ENCODE peak calls at places on chromosomes 7 and 10, in seven cellular contexts. F, B, O, K, Q, V and Y are unnamed samples.

GRCh38 chr10:47101196-47101595 is 190.0 kb downstream of the PTPN20 start:
- DNase-seq in F (no peak), Q (no peak), B (no peak), K (no peak), V (no peak), O (no peak), Y (no peak)

GRCh38 chr10:59018977-59019376 is 157.5 kb upstream of the PHYHIPL start:
- DNase-seq in V (peak), O (no peak), Q (no peak), B (no peak), F (no peak), K (no peak), Y (no peak)

GRCh38 chr7:155289107-155289506 is 8.6 kb upstream of the INSIG1 start:
- DNase-seq in K (no peak), Q (no peak), B (no peak), F (no peak), V (no peak), O (no peak), Y (no peak)

GRCh38 chr7:114217026-114217425 is 197.6 kb upstream of the FOXP2 start:
- DNase-seq in K (peak), F (no peak), O (no peak), Q (no peak), B (no peak), V (peak), Y (no peak)

GRCh38 chr7:47690902-47691558 is 109.1 kb upstream of the TNS3 start:
- DNase-seq in F (no peak), O (no peak), Q (peak), K (peak), B (no peak), V (peak), Y (no peak)

GRCh38 chr7:135263321-135263970 is 29.8 kb downstream of the STRA8 start:
- DNase-seq in V (no peak), Q (no peak), F (no peak), K (no peak), O (no peak), B (no peak), Y (no peak)

GRCh38 chr10:44908071-44908709 is 2.9 kb upstream of the TMEM72 start:
- DNase-seq in B (no peak), Q (peak), O (no peak), V (peak), F (no peak), K (peak), Y (no peak)

GRCh38 chr7:1669486-1669951 is 558 bp upstream of the ELFN1 start:
- DNase-seq in O (no peak), B (no peak), Q (no peak), F (no peak), V (no peak), K (peak), Y (no peak)

GRCh38 chr10:59708816-59709471 is 706 bp downstream of the SLC16A9 start:
- DNase-seq in F (no peak), O (peak), V (no peak), K (peak), B (no peak), Q (peak), Y (peak)

GRCh38 chr7:111486472-111487142 is 75.7 kb downstream of the IMMP2L start:
- DNase-seq in K (peak), F (peak), O (no peak), Q (peak), V (peak), B (no peak), Y (peak)

GRCh38 chr10:118621304-118621942 is 26.0 kb upstream of the PRLHR start:
- DNase-seq in Q (no peak), K (no peak), B (no peak), V (no peak), O (no peak), F (no peak), Y (no peak)

GRCh38 chr10:127293640-127294039 is 97.2 kb upstream of the INSYN2A start:
- DNase-seq in O (no peak), V (peak), B (no peak), F (no peak), K (no peak), Q (no peak), Y (no peak)

GRCh38 chr10:44716470-44716869 is 194.7 kb upstream of the TMEM72 start:
- DNase-seq in B (no peak), F (no peak), K (no peak), Q (no peak), V (no peak), O (no peak), Y (no peak)

GRCh38 chr10:16459428-16459939 is 22.7 kb downstream of the PTER start:
- DNase-seq in B (no peak), V (no peak), F (no peak), K (no peak), O (no peak), Q (no peak), Y (no peak)

GRCh38 chr7:9645756-9646155 is 1212.3 kb downstream of the NXPH1 start:
- DNase-seq in Q (peak), O (no peak), B (no peak), K (no peak), F (no peak), V (no peak), Y (no peak)

GRCh38 chr10:70283071-70283444 is 746 bp downstream of the NPFFR1 start:
- DNase-seq in O (no peak), K (no peak), Q (no peak), B (no peak), V (no peak), F (no peak), Y (no peak)

GRCh38 chr10:100186813-100187212 is 984 bp upstream of the ERLIN1 start:
- DNase-seq in O (no peak), K (no peak), B (no peak), V (no peak), Q (peak), F (peak), Y (peak)

GRCh38 chr7:125661677-125662076 is 732.1 kb upstream of the POT1 start:
- DNase-seq in K (no peak), Q (no peak), F (no peak), O (no peak), B (no peak), V (no peak), Y (no peak)

GRCh38 chr10:4652111-4653010 is 173.6 kb upstream of the AKR1E2 start:
- DNase-seq in B (no peak), O (no peak), F (no peak), V (no peak), K (no peak), Q (peak), Y (no peak)

GRCh38 chr7:141575164-141575563 is 24.0 kb downstream of the AGK start:
- DNase-seq in K (no peak), F (no peak), B (no peak), V (peak), O (no peak), Q (no peak), Y (no peak)

GRCh38 chr10:31121797-31122586 is 90.3 kb upstream of the ZNF438 start:
- DNase-seq in V (peak), K (no peak), O (no peak), Q (no peak), F (no peak), B (no peak), Y (no peak)

GRCh38 chr7:92768501-92769360 is 67.6 kb downstream of the CDK6 start:
- DNase-seq in F (peak), O (no peak), Q (peak), K (no peak), B (no peak), V (peak), Y (peak)

GRCh38 chr10:7862121-7862514 is 43.8 kb downstream of the TAF3 start:
- DNase-seq in Q (no peak), B (no peak), F (no peak), O (no peak), V (no peak), K (no peak), Y (no peak)

GRCh38 chr7:69365588-69366241 is 232.6 kb upstream of the AUTS2 start:
- DNase-seq in K (peak), F (no peak), B (no peak), V (peak), O (no peak), Q (peak), Y (no peak)

GRCh38 chr7:137981175-137981574 is 20.7 kb downstream of the CREB3L2 start:
- DNase-seq in O (no peak), B (no peak), V (peak), Q (no peak), F (no peak), K (no peak), Y (no peak)

GRCh38 chr7:16083931-16084330 is 337.4 kb downstream of the CRPPA start:
- DNase-seq in O (no peak), F (no peak), Q (no peak), B (no peak), V (no peak), K (peak), Y (no peak)

GRCh38 chr7:92246363-92247101 is 758 bp downstream of the ANKIB1 start:
- DNase-seq in V (no peak), K (peak), F (peak), B (no peak), Q (peak), O (peak), Y (no peak)

GRCh38 chr10:110805292-110805691 is 66.4 kb upstream of the PDCD4 start:
- DNase-seq in O (no peak), B (no peak), Q (no peak), V (no peak), F (no peak), K (no peak), Y (no peak)

GRCh38 chr10:48274636-48275035 is at the start of gene FRMPD2:
- DNase-seq in Q (no peak), O (no peak), B (no peak), F (no peak), V (no peak), K (no peak), Y (no peak)

GRCh38 chr7:150973571-150974451 is 4.3 kb downstream of the KCNH2 start:
- DNase-seq in F (peak), B (no peak), Q (no peak), O (no peak), V (no peak), K (no peak), Y (no peak)

GRCh38 chr7:95718556-95719410 is 53.6 kb upstream of the DYNC1I1 start:
- DNase-seq in B (no peak), F (no peak), O (no peak), V (peak), K (peak), Q (peak), Y (no peak)
- H3K4me3 ChIP-seq in B (no peak), F (no peak), O (no peak), V (no peak), K (no peak), Q (no peak), Y (no peak)

GRCh38 chr7:99472561-99473314 is at the start of gene ZNF789:
- DNase-seq in V (peak), O (peak), B (peak), K (peak), Q (peak), F (peak), Y (peak)

GRCh38 chr7:99473315-99473596 is 566 bp downstream of the ZNF789 start:
- DNase-seq in O (peak), B (no peak), K (peak), Q (peak), F (peak), V (peak), Y (no peak)

GRCh38 chr7:99468336-99468918 is 2.5 kb upstream of the ATP5MF start:
- DNase-seq in F (no peak), K (no peak), O (peak), V (no peak), B (no peak), Q (no peak), Y (no peak)

GRCh38 chr7:99469381-99470065 is 3.2 kb upstream of the ZNF789 start:
- DNase-seq in Q (no peak), K (no peak), V (no peak), F (no peak), O (peak), B (no peak), Y (no peak)
- H3K4me3 ChIP-seq in Q (no peak), K (no peak), V (no peak), F (no peak), O (no peak), B (peak), Y (no peak)

GRCh38 chr7:51019891-51020855 is 237.5 kb upstream of the GRB10 start:
- DNase-seq in Q (peak), B (peak), F (no peak), O (no peak), V (no peak), K (no peak), Y (no peak)
- H3K4me3 ChIP-seq in Q (no peak), B (no peak), F (no peak), O (no peak), V (no peak), K (no peak), Y (no peak)

GRCh38 chr10:6165221-6165725 is 37.5 kb upstream of the PFKFB3 start:
- DNase-seq in V (no peak), Q (no peak), K (no peak), O (no peak), B (no peak), F (no peak), Y (no peak)
- H3K4me3 ChIP-seq in V (no peak), Q (peak), K (no peak), O (peak), B (no peak), F (peak), Y (no peak)

GRCh38 chr7:157851501-157852067 is 514.8 kb downstream of the DNAJB6 start:
- DNase-seq in K (no peak), F (no peak), B (peak), Q (no peak), V (no peak), O (peak), Y (no peak)
- H3K4me3 ChIP-seq in K (no peak), F (no peak), B (peak), Q (no peak), V (no peak), O (peak), Y (no peak)

DNA sequence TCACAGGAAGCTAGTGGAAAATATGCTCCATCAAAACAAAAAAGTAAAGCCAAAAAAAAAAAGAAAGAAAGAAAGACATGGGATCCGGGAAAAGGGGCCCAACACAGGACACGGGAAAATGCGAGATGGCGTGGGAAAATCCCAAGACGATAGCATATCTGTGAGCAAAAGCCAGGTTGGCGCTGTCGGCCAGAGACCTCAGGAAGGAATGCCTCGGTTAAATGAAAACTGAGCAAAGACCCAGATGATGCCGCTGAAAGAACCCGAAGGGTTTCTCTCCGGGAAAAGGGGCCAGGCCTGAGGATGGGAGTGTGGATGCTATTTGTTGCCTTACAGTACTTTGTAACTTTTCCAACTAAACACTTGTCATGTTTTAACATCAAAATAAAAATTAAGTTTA is 49.5 kb upstream of the PPP2R2D start:
- DNase-seq in O (no peak), F (no peak), V (no peak), B (no peak), Q (no peak), K (no peak), Y (no peak)
- H3K4me3 ChIP-seq in O (no peak), F (no peak), V (no peak), B (no peak), Q (no peak), K (no peak), Y (no peak)

DNA sequence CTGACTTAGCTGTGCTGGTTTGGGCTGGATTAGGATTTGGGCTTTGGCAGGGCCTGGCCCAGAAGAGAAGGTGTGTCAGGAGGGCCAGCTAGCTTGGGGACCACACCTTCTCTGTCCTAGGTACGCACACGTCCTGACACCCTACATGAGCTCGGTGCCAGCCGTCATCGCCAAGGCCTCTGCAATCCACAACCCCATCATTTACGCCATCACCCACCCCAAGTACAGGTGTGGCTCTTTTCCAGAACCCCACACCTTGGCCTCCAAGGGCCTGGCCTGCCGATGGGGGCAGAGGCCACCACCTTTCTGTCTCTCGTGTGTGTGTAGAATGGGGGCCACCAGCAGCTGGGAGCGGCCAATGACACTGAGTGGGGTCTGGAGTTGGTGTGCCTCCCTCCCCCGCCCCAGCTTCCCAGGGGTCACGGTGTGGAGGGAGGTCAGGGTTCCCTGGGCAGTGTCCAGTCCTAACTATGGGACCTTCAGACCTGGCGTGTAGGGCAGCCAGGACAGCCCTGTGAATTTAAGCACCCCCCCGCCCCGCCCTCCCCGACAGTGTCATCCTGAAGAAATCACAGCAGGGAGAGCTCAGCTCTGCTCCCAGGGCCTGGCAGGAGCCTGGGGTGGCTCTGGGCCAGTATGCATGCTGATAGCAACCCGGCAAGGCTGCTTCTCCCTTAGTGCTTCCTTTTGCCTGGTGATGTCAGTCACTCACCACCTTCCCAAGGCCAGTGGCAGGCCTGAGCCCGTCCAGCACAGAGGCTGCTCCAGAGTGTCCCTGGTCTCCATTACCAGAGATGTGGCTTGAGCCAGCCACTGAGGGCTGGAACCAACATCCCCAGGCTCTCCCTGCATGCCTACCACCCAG is 6.9 kb upstream of the LDB3 start:
- DNase-seq in F (no peak), O (peak), Q (no peak), K (peak), V (peak), B (no peak), Y (no peak)
- H3K4me3 ChIP-seq in F (no peak), O (no peak), Q (no peak), K (no peak), V (no peak), B (no peak), Y (no peak)

GRCh38 chr7:106281919-106282318 is 2.9 kb downstream of the NAMPT start:
- DNase-seq in O (no peak), K (no peak), V (no peak), F (no peak), B (no peak), Q (peak), Y (no peak)

GRCh38 chr7:106283831-106284515 is 810 bp downstream of the NAMPT start:
- DNase-seq in Q (peak), O (peak), B (peak), F (peak), V (peak), K (peak), Y (peak)

GRCh38 chr7:106283501-106283830 is 1.3 kb downstream of the NAMPT start:
- DNase-seq in F (no peak), Q (peak), K (peak), B (no peak), O (no peak), V (no peak), Y (no peak)

GRCh38 chr7:106282374-106282773 is 2.4 kb downstream of the NAMPT start:
- DNase-seq in O (no peak), V (no peak), B (no peak), K (no peak), F (no peak), Q (peak), Y (no peak)

DNA sequence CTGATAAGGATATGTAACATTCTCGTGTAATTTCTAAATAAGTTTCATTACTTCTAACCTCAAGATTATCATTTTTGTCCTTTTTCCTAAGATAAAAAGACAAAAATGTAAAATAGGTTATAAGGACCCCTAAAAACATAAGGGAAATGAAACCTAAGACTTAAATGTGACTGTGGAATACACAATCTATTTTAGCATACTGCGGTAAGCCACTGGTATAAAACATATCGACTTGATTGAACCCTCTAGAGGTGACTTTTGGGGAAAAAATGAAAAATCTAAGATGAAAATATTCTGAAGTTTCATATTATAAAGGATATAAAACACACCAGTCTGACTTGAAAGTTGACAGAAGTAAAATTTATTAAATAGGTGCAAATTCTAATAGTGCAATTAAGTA is 1.9 kb downstream of the NAMPT start:
- DNase-seq in Q (no peak), O (no peak), K (no peak), B (no peak), F (no peak), V (no peak), Y (no peak)
- H3K4me3 ChIP-seq in Q (peak), O (peak), K (peak), B (peak), F (peak), V (no peak), Y (peak)

GRCh38 chr10:102508506-102508905 is 4.7 kb downstream of the SUFU start:
- DNase-seq in F (no peak), O (no peak), Q (no peak), V (no peak), K (no peak), B (no peak), Y (no peak)
- H3K4me3 ChIP-seq in F (no peak), O (no peak), Q (no peak), V (no peak), K (no peak), B (no peak), Y (no peak)